ENCODE peak calls at places on chromosomes 16 and 17, in eight cellular contexts. Z is HTR-8/SVneo; P is stimulated activated CD4-positive, alpha-beta T cell treated with anti-CD3 and anti-CD28 coated beads, Interleukin-1b, Interleukin-23, amount 100 ng/mL, for 1 hour; D is NCI-H1694 treated with DMSO at 0.1 percent for 48 hours; F is mucosa of gallbladder; Y is HT-29; M is naive thymus-derived CD8-positive, alpha-beta T cell; I is NCI-H2081. S is an unnamed sample.

GRCh38 chr17:17506181-17506741 is 10.1 kb upstream of the RASD1 start:
- DNase-seq in D (no peak), Z (no peak), Y (no peak), P (no peak), M (no peak), I (no peak), F (no peak), S (no peak)

GRCh38 chr17:10698116-10698818 is 873 bp downstream of the ADPRM start:
- DNase-seq in Z (no peak), D (no peak), F (no peak), M (no peak), I (no peak), Y (peak; percentile 16), P (no peak), S (peak; percentile 10)

GRCh38 chr17:17675416-17675815 is 5.8 kb upstream of the RAI1 start:
- DNase-seq in Z (no peak), I (no peak), P (no peak), Y (no peak), M (no peak), D (no peak), F (no peak), S (no peak)

GRCh38 chr17:549197-550040 is 165.2 kb downstream of the VPS53 start:
- DNase-seq in Y (no peak), P (no peak), Z (peak; percentile 68), M (no peak), D (peak; percentile 79), I (no peak), F (no peak), S (no peak)

GRCh38 chr17:47205419-47205963 is 3.7 kb upstream of the MYL4 start:
- DNase-seq in I (no peak), M (peak; percentile 61), Z (no peak), Y (peak; percentile 59), F (peak; percentile 53), D (no peak), P (no peak), S (no peak)

GRCh38 chr17:66255527-66255971 is 26.3 kb upstream of the APOH start:
- DNase-seq in M (peak; percentile 54), D (no peak), Z (no peak), Y (no peak), P (no peak), F (no peak), I (no peak), S (no peak)

GRCh38 chr16:2278272-2278608 is 10.3 kb upstream of the RNPS1 start:
- DNase-seq in M (no peak), Z (no peak), F (no peak), I (no peak), Y (peak; percentile 23), D (no peak), P (no peak), S (peak; percentile 18)

GRCh38 chr16:50196736-50197135 is 43.6 kb downstream of the TENT4B start:
- DNase-seq in P (no peak), D (no peak), Y (no peak), M (peak; percentile 59), Z (no peak), I (no peak), F (no peak), S (no peak)

GRCh38 chr17:44033841-44034408 is 19.2 kb upstream of the TMEM101 start:
- DNase-seq in M (no peak), D (no peak), P (no peak), F (no peak), Z (no peak), I (no peak), Y (no peak), S (no peak)

GRCh38 chr17:67293251-67294203 is 48.5 kb upstream of the HELZ start:
- DNase-seq in D (peak; percentile 55), M (peak; percentile 61), P (peak; percentile 36), Y (peak; percentile 82), I (no peak), F (peak; percentile 59), Z (peak; percentile 69), S (peak; percentile 72)

GRCh38 chr16:62755938-62756337 is 719.7 kb upstream of the CDH8 start:
- DNase-seq in D (no peak), Z (no peak), F (no peak), M (no peak), P (no peak), Y (no peak), I (no peak), S (no peak)

GRCh38 chr17:42541041-42541833 is 5.2 kb downstream of the NAGLU start:
- DNase-seq in P (no peak), F (no peak), I (no peak), Y (peak; percentile 84), M (peak; percentile 65), Z (no peak), D (no peak), S (peak; percentile 94)

GRCh38 chr16:70437582-70438324 is 1.1 kb downstream of the ST3GAL2 start:
- DNase-seq in Z (no peak), M (peak; percentile 18), Y (peak; percentile 26), D (peak; percentile 8), I (no peak), F (no peak), P (no peak), S (no peak)

GRCh38 chr17:74563358-74563757 is 4.0 kb downstream of the CD300H start:
- DNase-seq in M (no peak), I (no peak), Z (no peak), Y (no peak), P (no peak), D (no peak), F (no peak), S (no peak)

GRCh38 chr17:45147581-45148182 is 593 bp upstream of the HEXIM1 start:
- DNase-seq in D (peak; percentile 92), I (peak; percentile 90), Z (peak; percentile 75), Y (no peak), P (peak; percentile 41), M (peak; percentile 85), F (peak; percentile 82), S (peak; percentile 93)

GRCh38 chr16:46427340-46428107 is 193.7 kb downstream of the SHCBP1 start:
- DNase-seq in Y (no peak), F (no peak), D (no peak), M (no peak), P (no peak), I (no peak), Z (no peak), S (no peak)

GRCh38 chr17:13792314-13792713 is 190.6 kb upstream of the HS3ST3A1 start:
- DNase-seq in D (no peak), M (no peak), I (no peak), Y (no peak), P (no peak), Z (no peak), F (no peak), S (no peak)

S was measured in HepG2.